ENCODE peak calls at places on chromosome 11, in ten cellular contexts. E is cortex of kidney; O is GM23248; G is activated CD4-positive, alpha-beta T cell treated with anti-CD3 and anti-CD28 coated beads for 24 hours; V is stimulated activated CD4-positive, alpha-beta T cell treated with anti-CD3 and anti-CD28 coated beads, Interleukin-2, amount 100 ng/mL, for 48 hours; Z is fibroblast of lung; P is prostate gland; C is cardiac septum; H is cardiac fibroblast; U is gastrocnemius medialis. Q is an unnamed sample.

GRCh38 chr11:131391161-131391560 is 20.7 kb downstream of the NTM start:
- DNase-seq in U (no peak), P (no peak), O (no peak), V (no peak), Z (no peak), C (no peak), H (no peak), G (no peak), E (no peak), Q (no peak)

GRCh38 chr11:68036717-68037239 is 2.0 kb upstream of the TCIRG1 start:
- DNase-seq in O (no peak), H (no peak), C (peak), E (no peak), V (no peak), Z (no peak), P (no peak), G (no peak), U (no peak), Q (no peak)

GRCh38 chr11:118435893-118436624 is at the start of gene KMT2A:
- DNase-seq in H (peak), O (peak), P (peak), V (peak), U (peak), C (peak), E (peak), G (peak), Z (peak), Q (peak)

GRCh38 chr11:59769828-59770227 is 14.7 kb downstream of the STX3 start:
- DNase-seq in U (no peak), Z (no peak), C (no peak), E (no peak), G (no peak), V (no peak), H (no peak), O (no peak), P (no peak), Q (no peak)

GRCh38 chr11:17296852-17297559 is 20.5 kb downstream of the NUCB2 start:
- DNase-seq in G (no peak), O (no peak), E (no peak), Z (no peak), V (no peak), H (no peak), C (no peak), P (no peak), U (no peak), Q (no peak)

GRCh38 chr11:62552931-62553838 is 6.6 kb upstream of the AHNAK start:
- DNase-seq in P (peak), E (no peak), C (no peak), V (no peak), O (peak), H (peak), Z (peak), U (peak), G (no peak), Q (peak)

GRCh38 chr11:123429851-123430735 is at the start of gene GRAMD1B:
- DNase-seq in E (no peak), V (peak), O (peak), Z (peak), G (peak), H (peak), P (no peak), C (peak), U (no peak), Q (no peak)

GRCh38 chr11:48018561-48019229 is 38.3 kb downstream of the PTPRJ start:
- DNase-seq in U (no peak), C (no peak), G (no peak), H (no peak), P (no peak), E (no peak), O (no peak), Z (no peak), V (no peak), Q (no peak)

GRCh38 chr11:28566643-28567042 is 458.5 kb downstream of the METTL15 start:
- DNase-seq in E (no peak), P (peak), H (peak), G (no peak), Z (peak), O (peak), U (peak), V (no peak), C (peak), Q (peak)

GRCh38 chr11:32821517-32821916 is 8.2 kb upstream of the PRRG4 start:
- DNase-seq in E (no peak), P (no peak), Z (no peak), O (peak), G (no peak), V (no peak), C (no peak), U (no peak), H (no peak), Q (peak)

GRCh38 chr11:88353835-88354496 is 16.4 kb upstream of the CTSC start:
- DNase-seq in H (no peak), U (no peak), G (no peak), E (no peak), C (no peak), Z (no peak), O (no peak), V (no peak), P (no peak), Q (no peak)

GRCh38 chr11:13772223-13773046 is 104.0 kb downstream of the FAR1 start:
- DNase-seq in E (no peak), Z (peak), V (peak), H (peak), P (peak), G (peak), O (peak), C (no peak), U (no peak), Q (peak)

GRCh38 chr11:36119300-36119699 is 169.9 kb downstream of the COMMD9 start:
- DNase-seq in E (no peak), H (no peak), P (no peak), O (no peak), V (no peak), C (no peak), G (no peak), Z (no peak), U (no peak), Q (no peak)